ENCODE peak calls at places on chromosomes 5 and 9, in four cellular contexts. M is HepG2, P is HCT116, R is SK-N-SH. C is an unnamed sample. For H3K36me3, the result is how much of the 10 kb centered on the place peaks cover.

GRCh38 chr5:122493776-122494518 is 181.9 kb downstream of the SNCAIP start:
- DNase-seq in M (no peak), P (no peak), R (peak), C (no peak)

GRCh38 chr9:13750639-13751038 is 471.1 kb upstream of the MPDZ start:
- DNase-seq in M (no peak), P (no peak), R (no peak), C (no peak)

GRCh38 chr5:89289604-89290003 is 406.6 kb upstream of the MEF2C start:
- DNase-seq in M (no peak), P (no peak), R (no peak), C (no peak)

GRCh38 chr9:115121140-115121710 is 3.3 kb upstream of the TNC start:
- DNase-seq in M (no peak), P (no peak), R (no peak), C (no peak)

GRCh38 chr9:86099695-86100364 is 472 bp upstream of the GOLM1 start:
- DNase-seq in M (no peak), P (peak), R (peak), C (no peak)

GRCh38 chr5:102946971-102947370 is 173.0 kb downstream of the GIN1 start:
- DNase-seq in M (no peak), P (no peak), R (no peak), C (no peak)

GRCh38 chr5:142677212-142677611 is 8.7 kb downstream of the FGF1 start:
- DNase-seq in M (no peak), P (no peak), R (no peak), C (no peak)

GRCh38 chr5:98774192-98775046 is 956 bp downstream of the RGMB start:
- DNase-seq in M (peak), P (no peak), R (peak), C (no peak)

GRCh38 chr5:8098044-8098443 is 229.1 kb downstream of the MTRR start:
- DNase-seq in M (no peak), P (no peak), R (no peak), C (no peak)

GRCh38 chr5:116532762-116533525 is 41.7 kb downstream of the SEMA6A start:
- DNase-seq in M (peak), P (no peak), R (no peak), C (no peak)

GRCh38 chr5:50301756-50302155 is 139.3 kb downstream of the EMB start:
- DNase-seq in M (no peak), P (no peak), R (no peak), C (no peak)
- H3K9ac ChIP-seq in M (no peak), P (no peak), R (no peak), C (no peak)

GRCh38 chr9:87322840-87323635 is 174.6 kb upstream of the DAPK1 start:
- DNase-seq in M (no peak), P (no peak), R (no peak), C (no peak)
- TF ChIP-seq YY1 in M (no peak), P (no peak), R (no peak), C (no peak)

DNA sequence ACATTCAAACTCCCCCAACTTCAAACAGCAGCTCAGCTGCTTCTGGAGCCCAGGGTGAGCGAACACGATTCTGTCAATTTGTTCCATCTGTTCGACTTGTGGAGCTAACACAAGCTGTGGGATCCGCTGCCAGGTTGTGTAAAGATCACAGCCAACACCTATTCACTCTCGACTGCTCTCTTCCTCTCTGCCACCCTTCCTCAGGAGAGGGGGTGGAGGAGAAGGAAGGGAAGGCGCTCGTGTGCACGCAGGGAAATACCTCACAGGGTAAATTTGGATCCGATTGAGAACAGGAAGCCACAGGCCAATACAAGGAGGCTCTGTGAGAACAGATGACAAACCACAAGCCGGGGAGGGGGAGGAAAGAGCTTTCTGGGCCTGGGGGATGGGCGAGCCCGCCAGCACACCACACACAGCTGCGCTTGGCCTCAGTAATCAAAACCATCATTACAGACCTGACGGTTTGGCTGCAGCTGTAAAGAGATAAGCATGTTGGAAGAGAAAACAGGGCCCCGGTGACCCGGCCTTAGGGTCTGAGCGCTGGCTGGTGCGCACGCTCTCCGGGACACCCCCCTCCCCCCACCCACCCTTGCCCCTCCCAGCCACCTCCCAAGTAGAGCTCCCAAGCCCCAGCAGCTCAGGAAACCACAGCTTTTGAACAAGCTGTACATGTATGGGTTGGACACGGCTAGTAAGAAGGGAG is 54.2 kb downstream of the PTCH1 start:
- DNase-seq in M (no peak), P (no peak), R (peak), C (no peak)
- H3K36me3 ChIP-seq in M (under half), P (under half), R (under half), C (half or more)

GRCh38 chr5:2755371-2755715 is 3.9 kb upstream of the IRX2 start:
- DNase-seq in M (no peak), P (no peak), R (no peak), C (no peak)
- H3K9ac ChIP-seq in M (no peak), P (no peak), R (no peak), C (no peak)

DNA sequence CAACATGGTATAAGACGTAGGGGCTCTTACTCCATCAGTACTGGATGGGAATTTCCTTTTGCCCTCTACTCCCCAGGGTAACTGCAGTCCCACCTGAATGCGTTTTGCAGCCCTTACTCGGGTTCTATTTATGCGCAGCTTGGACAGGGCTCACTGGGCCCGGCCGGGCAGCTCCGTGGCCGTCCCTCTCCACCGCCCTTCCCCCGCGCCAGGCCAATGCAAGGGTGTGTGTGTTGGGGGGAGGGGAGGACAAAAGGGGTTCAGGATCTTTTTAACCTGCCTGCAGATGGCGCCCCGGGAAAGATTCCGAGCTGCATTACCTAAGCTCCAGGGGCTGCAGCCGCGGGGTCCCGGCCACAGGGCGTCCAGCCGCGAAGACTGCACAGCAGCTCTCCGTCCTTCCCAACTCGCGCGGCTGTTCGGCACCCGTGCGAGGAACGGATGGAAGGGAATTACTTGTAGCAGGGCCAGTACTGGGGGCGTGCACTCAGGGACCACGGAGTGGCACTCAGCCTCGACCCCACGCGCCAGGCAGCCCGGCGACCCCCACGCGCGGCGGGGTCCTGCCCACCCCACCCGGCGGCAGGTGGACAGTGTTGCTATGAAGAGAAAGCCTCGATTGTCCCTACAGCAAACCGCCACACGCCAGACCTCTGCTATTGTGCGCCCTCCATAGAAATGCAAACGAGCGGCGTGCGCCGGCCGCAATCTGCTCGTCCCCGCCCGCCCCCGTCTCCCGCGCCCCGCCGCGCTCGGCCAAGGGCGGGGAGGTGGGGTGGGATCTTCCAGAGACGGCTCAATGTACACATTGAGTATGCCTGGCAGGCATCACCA is 966 bp upstream of the GADD45G start:
- DNase-seq in M (peak), P (no peak), R (peak), C (peak)
- TF ChIP-seq YY1 in M (no peak), P (no peak), R (no peak), C (no peak)

DNA sequence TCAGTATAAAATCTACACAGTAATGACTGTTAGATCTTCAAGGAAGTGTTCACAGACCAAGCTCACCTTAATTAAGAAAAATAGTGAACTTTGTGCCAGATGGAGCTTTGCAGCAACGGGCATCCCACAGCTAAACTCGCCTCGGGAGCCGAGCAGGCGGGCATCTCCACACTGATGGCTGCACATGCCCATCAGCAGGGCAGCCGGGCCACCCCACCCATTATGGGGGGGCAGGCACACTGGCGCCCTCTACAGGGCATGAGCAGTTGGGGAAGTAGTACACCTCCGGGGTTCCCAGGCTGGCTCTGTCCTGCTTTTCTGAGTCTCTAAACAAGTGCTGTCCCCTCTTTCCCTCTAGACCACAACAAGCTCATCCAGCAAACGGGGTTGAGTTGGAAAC is 21.6 kb downstream of the ANKS6 start:
- DNase-seq in M (no peak), P (no peak), R (peak), C (peak)
- H3K36me3 ChIP-seq in M (under half), P (under half), R (under half), C (half or more)